ENCODE peak calls at places on chromosome 14, in nine cellular contexts. B is NCI-H446; Z is GM23338; I is aorta; Q is mesothelial cell of epicardium; P is transverse colon; N is activated naive CD4-positive, alpha-beta T cell treated with Interleukin-2 at 50 U/mL for 16 hours; O is T-helper 2 cell; R is NCI-H345. Y is an unnamed sample.

GRCh38 chr14:75457024-75457390 is 29.2 kb downstream of the JDP2 start:
- DNase-seq in B (no peak), Z (no peak), I (peak; percentile 6), Q (no peak), P (no peak), N (no peak), O (no peak), R (no peak), Y (no peak)

GRCh38 chr14:68661226-68662225 is 131.3 kb downstream of the ZFP36L1 start:
- DNase-seq in B (no peak), Z (no peak), I (no peak), Q (no peak), P (no peak), N (no peak), O (no peak), R (no peak), Y (no peak)

GRCh38 chr14:34926552-34926951 is 51.4 kb upstream of the BAZ1A start:
- DNase-seq in B (no peak), Z (no peak), I (no peak), Q (no peak), P (no peak), N (no peak), O (no peak), R (no peak), Y (no peak)

GRCh38 chr14:99663716-99664635 is 19.0 kb downstream of the HHIPL1 start:
- DNase-seq in B (no peak), Z (peak; percentile 81), I (no peak), Q (no peak), P (no peak), N (no peak), O (no peak), R (no peak), Y (no peak)

GRCh38 chr14:102590667-102591099 is 1.8 kb upstream of the RCOR1 start:
- DNase-seq in B (no peak), Z (peak; percentile 84), I (peak; percentile 59), Q (no peak), P (peak; percentile 26), N (no peak), O (no peak), R (no peak), Y (no peak)

GRCh38 chr14:63727231-63727735 is 582 bp downstream of the SGPP1 start:
- DNase-seq in B (peak; percentile 37), Z (peak; percentile 57), I (peak; percentile 64), Q (no peak), P (peak; percentile 33), N (peak; percentile 19), O (peak; percentile 2), R (peak; percentile 48), Y (no peak)

GRCh38 chr14:57244103-57244502 is 24.6 kb downstream of the EXOC5 start:
- DNase-seq in B (no peak), Z (no peak), I (no peak), Q (no peak), P (no peak), N (no peak), O (no peak), R (no peak), Y (no peak)

GRCh38 chr14:24071836-24072420 is 566 bp downstream of the CPNE6 start:
- DNase-seq in B (no peak), Z (no peak), I (peak; percentile 12), Q (no peak), P (peak; percentile 34), N (no peak), O (no peak), R (no peak), Y (no peak)

GRCh38 chr14:64625363-64626232 is 75.8 kb downstream of the PPP1R36 start:
- DNase-seq in B (no peak), Z (no peak), I (no peak), Q (no peak), P (peak; percentile 22), N (no peak), O (no peak), R (no peak), Y (no peak)

GRCh38 chr14:66078031-66078430 is 408.1 kb upstream of the CCDC196 start:
- DNase-seq in B (peak; percentile 74), Z (no peak), I (no peak), Q (no peak), P (no peak), N (no peak), O (no peak), R (peak; percentile 79), Y (no peak)

GRCh38 chr14:53151867-53152626 is 1.1 kb downstream of the DDHD1 start:
- DNase-seq in B (peak; percentile 18), Z (peak; percentile 74), I (peak; percentile 78), Q (peak; percentile 30), P (peak; percentile 61), N (peak; percentile 74), O (peak; percentile 50), R (peak; percentile 60), Y (no peak)

GRCh38 chr14:98935921-98936320 is 336.1 kb downstream of the BCL11B start:
- DNase-seq in B (no peak), Z (no peak), I (no peak), Q (no peak), P (no peak), N (no peak), O (no peak), R (no peak), Y (no peak)

GRCh38 chr14:104243200-104243599 is 104.8 kb downstream of the KIF26A start:
- DNase-seq in B (no peak), Z (no peak), I (no peak), Q (no peak), P (no peak), N (no peak), O (no peak), R (no peak), Y (no peak)

GRCh38 chr14:70785556-70785955 is 23.8 kb downstream of the MAP3K9 start:
- DNase-seq in B (no peak), Z (no peak), I (no peak), Q (no peak), P (no peak), N (no peak), O (no peak), R (no peak), Y (no peak)

GRCh38 chr14:77206261-77206824 is 24.7 kb downstream of the TMEM63C start:
- DNase-seq in B (no peak), Z (no peak), I (no peak), Q (no peak), P (no peak), N (no peak), O (no peak), R (no peak), Y (no peak)

GRCh38 chr14:94780536-94781404 is 10.9 kb upstream of the GSC start:
- DNase-seq in B (no peak), Z (peak; percentile 85), I (no peak), Q (no peak), P (no peak), N (no peak), O (no peak), R (no peak), Y (no peak)

GRCh38 chr14:49853572-49854375 is 1.2 kb upstream of the NEMF start:
- DNase-seq in B (peak; percentile 60), Z (peak; percentile 92), I (peak; percentile 80), Q (peak; percentile 38), P (peak; percentile 85), N (peak; percentile 73), O (peak; percentile 52), R (peak; percentile 86), Y (peak; percentile 47)

GRCh38 chr14:22657861-22658260 is 13.7 kb upstream of the OR6J1 start:
- DNase-seq in B (no peak), Z (peak; percentile 17), I (no peak), Q (no peak), P (no peak), N (no peak), O (no peak), R (no peak), Y (no peak)

GRCh38 chr14:32469388-32470160 is 140.5 kb downstream of the AKAP6 start:
- DNase-seq in B (peak; percentile 66), Z (peak; percentile 60), I (no peak), Q (no peak), P (no peak), N (no peak), O (no peak), R (peak; percentile 44), Y (no peak)

GRCh38 chr14:30194769-30195168 is 267.1 kb upstream of the PRKD1 start:
- DNase-seq in B (peak; percentile 18), Z (no peak), I (no peak), Q (no peak), P (no peak), N (no peak), O (no peak), R (no peak), Y (no peak)

GRCh38 chr14:23351681-23352505 is 794 bp downstream of the SLC22A17 start:
- DNase-seq in B (no peak), Z (peak; percentile 67), I (no peak), Q (no peak), P (no peak), N (no peak), O (no peak), R (no peak), Y (no peak)

GRCh38 chr14:66038214-66038977 is 447.8 kb upstream of the CCDC196 start:
- DNase-seq in B (no peak), Z (peak; percentile 5), I (peak; percentile 52), Q (no peak), P (peak; percentile 11), N (no peak), O (no peak), R (no peak), Y (no peak)